ENCODE peak calls at places on chromosomes 1 and 21, in seven cellular contexts. F is uterus, Z is thoracic aorta, K is hepatocyte, C is tibial nerve, N is IMR-90, L is stomach. J is an unnamed sample. For H3K9me3 and H3K4me1, the result is how much of the 10 kb centered on the place peaks cover.

GRCh38 chr1:229756666-229757065 is 130.6 kb downstream of the URB2 start:
- DNase-seq in N (peak), Z (no peak), K (no peak), F (no peak), C (no peak), L (no peak), J (no peak)

GRCh38 chr21:29187939-29188338 is 57.5 kb downstream of the MAP3K7CL start:
- DNase-seq in F (peak), L (no peak), C (no peak), Z (no peak), N (peak), K (no peak), J (no peak)

GRCh38 chr1:37036667-37037053 is 2.3 kb upstream of the GRIK3 start:
- DNase-seq in F (no peak), N (no peak), K (no peak), Z (no peak), C (no peak), L (no peak), J (no peak)

GRCh38 chr1:195376190-195376589 is 1232.0 kb downstream of the KCNT2 start:
- DNase-seq in K (no peak), Z (no peak), C (no peak), F (no peak), L (no peak), N (peak), J (no peak)

GRCh38 chr21:32377991-32378390 is 14.8 kb downstream of the URB1 start:
- DNase-seq in K (no peak), F (no peak), N (no peak), C (no peak), Z (no peak), L (no peak), J (no peak)

GRCh38 chr1:22611530-22611947 is 24.9 kb upstream of the C1QA start:
- DNase-seq in C (no peak), Z (no peak), F (no peak), N (peak), K (peak), L (no peak), J (peak)

GRCh38 chr1:150793231-150793630 is 14.8 kb downstream of the CTSK start:
- DNase-seq in L (no peak), N (no peak), K (no peak), C (no peak), Z (no peak), F (no peak), J (no peak)

GRCh38 chr1:20477355-20478071 is 8.5 kb downstream of the CAMK2N1 start:
- DNase-seq in F (no peak), K (no peak), N (peak), C (no peak), Z (no peak), L (no peak), J (no peak)

GRCh38 chr1:94727846-94728715 is 92.1 kb upstream of the SLC44A3 start:
- DNase-seq in F (no peak), L (no peak), K (peak), N (peak), Z (no peak), C (no peak), J (peak)

GRCh38 chr1:227895828-227896685 is 51.7 kb downstream of the WNT9A start:
- DNase-seq in F (peak), N (peak), C (peak), Z (no peak), K (no peak), L (peak), J (peak)

GRCh38 chr21:46295996-46296752 is 10.0 kb downstream of the YBEY start:
- DNase-seq in Z (peak), F (peak), C (peak), L (peak), N (peak), K (peak), J (peak)

GRCh38 chr1:39699419-39699818 is 8.2 kb upstream of the HPCAL4 start:
- DNase-seq in K (no peak), L (no peak), Z (no peak), N (no peak), F (no peak), C (no peak), J (no peak)

GRCh38 chr21:38917045-38917774 is 111.5 kb downstream of the ETS2 start:
- DNase-seq in N (no peak), C (no peak), F (peak), L (peak), Z (no peak), K (no peak), J (no peak)

GRCh38 chr1:201286445-201286844 is 3.1 kb downstream of the PKP1 start:
- DNase-seq in L (no peak), F (no peak), Z (no peak), N (no peak), K (no peak), C (no peak), J (no peak)

GRCh38 chr1:179142889-179143299 is 61.0 kb downstream of the TOR3A start:
- DNase-seq in N (peak), K (peak), L (no peak), C (no peak), F (no peak), Z (no peak), J (no peak)

GRCh38 chr1:53581476-53581875 is 122.3 kb downstream of the DMRTB1 start:
- DNase-seq in L (no peak), N (no peak), K (no peak), F (peak), Z (no peak), C (no peak), J (no peak)

GRCh38 chr1:51344602-51345299 is 14.4 kb upstream of the TTC39A start:
- DNase-seq in Z (no peak), N (no peak), L (peak), C (no peak), K (peak), F (no peak), J (peak)

GRCh38 chr1:42379794-42380616 is 587 bp upstream of the RIMKLA start:
- DNase-seq in N (peak), K (peak), F (no peak), L (no peak), C (no peak), Z (no peak), J (no peak)

GRCh38 chr1:46520063-46520911 is 30.7 kb downstream of the DMBX1 start:
- DNase-seq in L (no peak), F (no peak), K (peak), C (no peak), N (peak), Z (no peak), J (peak)

GRCh38 chr1:155911156-155912055 is at the start of gene RIT1:
- DNase-seq in C (peak), K (peak), Z (peak), F (peak), N (peak), L (peak), J (peak)

GRCh38 chr21:29005696-29006095 is 13.0 kb upstream of the LTN1 start:
- DNase-seq in F (no peak), L (no peak), Z (no peak), N (peak), K (no peak), C (no peak), J (no peak)

GRCh38 chr1:5909576-5910275 is 82.5 kb downstream of the NPHP4 start:
- DNase-seq in F (no peak), N (no peak), L (no peak), K (no peak), C (no peak), Z (no peak), J (no peak)

GRCh38 chr1:160907976-160908375 is 23.0 kb upstream of the ITLN1 start:
- DNase-seq in K (no peak), C (no peak), Z (no peak), L (peak), F (no peak), N (no peak), J (no peak)

GRCh38 chr1:218891577-218891976 is 282.1 kb upstream of the LYPLAL1 start:
- DNase-seq in Z (no peak), N (no peak), K (no peak), F (no peak), C (no peak), L (no peak), J (no peak)

GRCh38 chr1:15714438-15715136 is 21.5 kb upstream of the SLC25A34 start:
- DNase-seq in K (no peak), L (no peak), C (no peak), N (peak), F (no peak), Z (no peak), J (no peak)

GRCh38 chr1:199264283-199264682 is 625.4 kb downstream of the PTPRC start:
- DNase-seq in L (no peak), K (no peak), C (no peak), N (no peak), F (no peak), Z (no peak), J (no peak)

GRCh38 chr1:44031051-44031899 is at the start of gene SLC6A9:
- DNase-seq in Z (peak), F (peak), K (peak), C (no peak), L (peak), N (peak), J (no peak)

GRCh38 chr21:43771698-43772367 is 4.3 kb downstream of the CSTB start:
- DNase-seq in N (no peak), C (no peak), K (no peak), L (no peak), F (no peak), Z (no peak), J (no peak)

GRCh38 chr1:64072089-64072835 is 131.2 kb upstream of the UBE2U start:
- DNase-seq in N (peak), L (peak), F (no peak), K (no peak), Z (no peak), C (no peak), J (no peak)

GRCh38 chr1:28517649-28517999 is 11.8 kb downstream of the RCC1 start:
- DNase-seq in L (no peak), C (no peak), K (no peak), F (no peak), Z (no peak), N (peak), J (no peak)

GRCh38 chr1:17866451-17867029 is 111.4 kb downstream of the ACTL8 start:
- DNase-seq in N (peak), C (no peak), F (no peak), Z (no peak), L (no peak), K (peak), J (no peak)

GRCh38 chr1:181632960-181633359 is 149.6 kb downstream of the CACNA1E start:
- DNase-seq in Z (no peak), F (no peak), N (no peak), K (no peak), L (no peak), C (no peak), J (no peak)

GRCh38 chr1:163169553-163169952 is 33.2 kb downstream of the RGS5 start:
- DNase-seq in K (no peak), N (no peak), F (no peak), Z (no peak), C (no peak), L (no peak), J (no peak)
- TF ChIP-seq CTCF in K (no peak), N (no peak), F (no peak), Z (no peak), C (no peak), L (no peak), J (no peak)

GRCh38 chr1:219910716-219911115 is 17.6 kb downstream of the SLC30A10 start:
- DNase-seq in N (no peak), K (no peak), Z (no peak), L (no peak), F (no peak), C (no peak), J (no peak)

GRCh38 chr1:219909476-219909875 is 18.9 kb downstream of the SLC30A10 start:
- DNase-seq in C (no peak), F (no peak), N (no peak), L (no peak), K (no peak), Z (no peak), J (no peak)

GRCh38 chr1:219917281-219917680 is 11.1 kb downstream of the SLC30A10 start:
- DNase-seq in F (no peak), N (no peak), Z (no peak), K (no peak), C (no peak), L (no peak), J (no peak)

GRCh38 chr1:219916257-219916656 is 12.1 kb downstream of the SLC30A10 start:
- DNase-seq in F (no peak), Z (no peak), C (no peak), N (no peak), L (no peak), K (no peak), J (no peak)

DNA sequence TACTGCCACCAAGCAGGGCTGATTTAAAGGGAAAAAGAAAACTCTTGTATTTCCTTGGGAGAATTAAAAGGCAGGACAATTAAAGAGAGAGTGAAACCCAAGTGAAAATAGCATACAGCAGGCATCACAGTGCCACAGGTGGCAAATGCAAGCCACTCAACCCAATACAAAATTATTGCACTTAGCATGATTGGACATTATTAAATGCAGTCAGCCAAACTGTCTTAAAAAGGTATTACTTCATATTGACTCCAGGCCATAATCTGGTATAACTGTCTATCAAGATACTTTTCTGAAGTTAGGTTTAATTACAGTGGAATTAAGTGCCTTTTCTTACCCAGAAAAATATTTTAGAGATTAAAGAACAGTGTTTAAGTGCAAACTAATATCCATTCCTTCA is 15.4 kb downstream of the SLC30A10 start:
- DNase-seq in F (no peak), L (no peak), Z (no peak), K (no peak), N (no peak), C (no peak), J (no peak)
- H3K9me3 ChIP-seq in F (under half), L (under half), Z (under half), K (under half), N (under half), C (under half), J (under half)

GRCh38 chr1:117143172-117143571 is 21.6 kb upstream of the TRIM45 start:
- DNase-seq in Z (no peak), C (no peak), F (no peak), K (no peak), N (peak), L (no peak), J (no peak)

GRCh38 chr1:117146570-117147340 is 25.2 kb upstream of the TRIM45 start:
- DNase-seq in L (no peak), C (no peak), N (peak), Z (no peak), K (peak), F (no peak), J (no peak)

GRCh38 chr1:117146067-117146466 is 24.5 kb upstream of the TRIM45 start:
- DNase-seq in C (no peak), L (no peak), Z (no peak), F (no peak), N (no peak), K (no peak), J (no peak)

GRCh38 chr1:117142200-117142599 is 20.7 kb upstream of the TRIM45 start:
- DNase-seq in C (no peak), L (no peak), F (no peak), N (peak), Z (no peak), K (no peak), J (no peak)

GRCh38 chr1:117143856-117144255 is 22.3 kb upstream of the TRIM45 start:
- DNase-seq in Z (no peak), F (no peak), N (no peak), K (no peak), C (no peak), L (no peak), J (no peak)
- H3K4me1 ChIP-seq in Z (under half), F (under half), N (under half), K (under half), C (under half), L (under half), J (under half)

GRCh38 chr21:37582613-37583012 is 216.0 kb downstream of the DYRK1A start:
- DNase-seq in L (no peak), N (peak), K (peak), Z (no peak), C (no peak), F (peak), J (no peak)
- TF ChIP-seq CTCF in L (peak), N (peak), K (peak), Z (peak), C (peak), F (peak), J (peak)

J was measured in left lung.